ENCODE peak calls at places on chromosome 19, in seven cellular contexts. E is activated CD4-positive, alpha-beta T cell treated with anti-CD3 and anti-CD28 coated beads for 36 hours; I is activated naive CD4-positive, alpha-beta T cell treated with anti-CD3 and anti-CD28 coated beads, Interleukin-2, amount 50 U/mL, for 72 hours; N is sciatic nerve; V is right lobe of liver; T is CD4-positive, CD25-positive, alpha-beta regulatory T cell; L is aorta. H is an unnamed sample.

GRCh38 chr19:55620410-55620809 is 4.0 kb downstream of the ZNF784 start:
- ATAC-seq in E (peak), I (no peak), N (no peak), V (no peak), T (no peak), L (no peak), H (no peak)

GRCh38 chr19:10553087-10553667 is 9.5 kb downstream of the ATG4D start:
- ATAC-seq in E (no peak), I (no peak), N (peak), V (no peak), T (no peak), L (no peak), H (no peak)

GRCh38 chr19:19120308-19121156 is 17.7 kb downstream of the TMEM161A start:
- ATAC-seq in E (peak), I (peak), N (peak), V (peak), T (no peak), L (peak), H (peak)

GRCh38 chr19:13155472-13156284 is 5.5 kb downstream of the IER2 start:
- ATAC-seq in E (peak), I (peak), N (peak), V (peak), T (peak), L (peak), H (peak)

GRCh38 chr19:1668339-1669123 is 16.1 kb upstream of the TCF3 start:
- ATAC-seq in E (peak), I (peak), N (peak), V (no peak), T (peak), L (peak), H (no peak)

GRCh38 chr19:14149509-14149994 is 13.2 kb upstream of the ASF1B start:
- ATAC-seq in E (peak), I (peak), N (peak), V (peak), T (peak), L (peak), H (peak)

GRCh38 chr19:45526143-45526542 is 18.9 kb downstream of the VASP start:
- ATAC-seq in E (no peak), I (no peak), N (peak), V (peak), T (no peak), L (peak), H (peak)

GRCh38 chr19:4951671-4952070 is 17.2 kb upstream of the KDM4B start:
- ATAC-seq in E (no peak), I (no peak), N (no peak), V (no peak), T (no peak), L (no peak), H (no peak)

GRCh38 chr19:54160182-54160811 is 776 bp upstream of the LENG1 start:
- ATAC-seq in E (no peak), I (no peak), N (no peak), V (no peak), T (no peak), L (no peak), H (no peak)

GRCh38 chr19:57050863-57051262 is 68.9 kb upstream of the USP29 start:
- ATAC-seq in E (no peak), I (no peak), N (no peak), V (no peak), T (no peak), L (no peak), H (no peak)

GRCh38 chr19:6359942-6360341 is 1.4 kb upstream of the CLPP start:
- ATAC-seq in E (no peak), I (no peak), N (no peak), V (no peak), T (no peak), L (no peak), H (no peak)

GRCh38 chr19:18397242-18398202 is at the start of gene LRRC25:
- ATAC-seq in E (no peak), I (no peak), N (peak), V (peak), T (peak), L (peak), H (peak)

GRCh38 chr19:17648786-17649185 is 39.4 kb downstream of the UNC13A start:
- ATAC-seq in E (no peak), I (no peak), N (no peak), V (no peak), T (no peak), L (no peak), H (no peak)

GRCh38 chr19:4090351-4091220 is 23.9 kb upstream of the ZBTB7A start:
- ATAC-seq in E (no peak), I (no peak), N (no peak), V (no peak), T (no peak), L (no peak), H (no peak)

GRCh38 chr19:41265376-41266153 is 1.4 kb downstream of the HNRNPUL1 start:
- ATAC-seq in E (no peak), I (no peak), N (no peak), V (no peak), T (no peak), L (no peak), H (no peak)

GRCh38 chr19:30653646-30654386 is 281.6 kb downstream of the ZNF536 start:
- ATAC-seq in E (no peak), I (no peak), N (no peak), V (no peak), T (no peak), L (no peak), H (no peak)

GRCh38 chr19:383922-384800 is 24.8 kb downstream of the C2CD4C start:
- ATAC-seq in E (no peak), I (no peak), N (peak), V (peak), T (no peak), L (no peak), H (no peak)

GRCh38 chr19:48639483-48640375 is 2.5 kb upstream of the DBP start:
- ATAC-seq in E (no peak), I (no peak), N (no peak), V (no peak), T (no peak), L (no peak), H (no peak)

GRCh38 chr19:33804021-33804799 is 7.5 kb downstream of the KCTD15 start:
- ATAC-seq in E (no peak), I (no peak), N (peak), V (peak), T (no peak), L (peak), H (peak)

GRCh38 chr19:40255619-40256166 is 29.2 kb upstream of the CCNP start:
- ATAC-seq in E (no peak), I (no peak), N (no peak), V (no peak), T (no peak), L (no peak), H (no peak)

GRCh38 chr19:4380254-4380727 is 20.1 kb downstream of the SH3GL1 start:
- ATAC-seq in E (peak), I (peak), N (peak), V (peak), T (peak), L (peak), H (peak)

GRCh38 chr19:30565680-30566079 is 193.5 kb downstream of the ZNF536 start:
- ATAC-seq in E (no peak), I (no peak), N (no peak), V (no peak), T (no peak), L (no peak), H (no peak)

GRCh38 chr19:2089727-2090053 is 6.4 kb downstream of the MOB3A start:
- ATAC-seq in E (no peak), I (no peak), N (no peak), V (no peak), T (no peak), L (no peak), H (no peak)

H was measured in gastroesophageal sphincter.